ENCODE peak calls at places on chromosomes 6 and 20, in six cellular contexts. D is IMR-90, V is mesenchymal stem cell, P is neuronal stem cell, C is H1, I is H9. K is an unnamed sample.

GRCh38 chr6:163401039-163401885 is 13.3 kb upstream of the QKI start:
- DNase-seq in D (no peak), V (no peak), P (no peak), C (no peak), I (no peak), K (no peak)

GRCh38 chr6:136962661-136963060 is 40.6 kb downstream of the SLC35D3 start:
- DNase-seq in D (no peak), V (peak), P (no peak), C (no peak), I (peak), K (peak)

GRCh38 chr6:51029576-51029975 is 210.9 kb downstream of the TFAP2B start:
- DNase-seq in D (no peak), V (no peak), P (no peak), C (no peak), I (no peak), K (no peak)

GRCh38 chr6:38117281-38117680 is 297.8 kb downstream of the ZFAND3 start:
- DNase-seq in D (peak), V (no peak), P (no peak), C (no peak), I (no peak), K (no peak)

GRCh38 chr6:45423901-45424627 is 46.3 kb upstream of the SUPT3H start:
- DNase-seq in D (no peak), V (peak), P (peak), C (no peak), I (peak), K (peak)

GRCh38 chr20:63183422-63184146 is 32.3 kb downstream of the YTHDF1 start:
- DNase-seq in D (no peak), V (peak), P (peak), C (no peak), I (peak), K (peak)

GRCh38 chr6:118725944-118726343 is 74.6 kb upstream of the CEP85L start:
- DNase-seq in D (no peak), V (no peak), P (no peak), C (no peak), I (no peak), K (peak)

GRCh38 chr20:17890330-17890729 is 78.3 kb downstream of the SNX5 start:
- DNase-seq in D (no peak), V (no peak), P (no peak), C (no peak), I (no peak), K (no peak)

GRCh38 chr20:5136096-5136495 is 9.3 kb downstream of the CDS2 start:
- DNase-seq in D (no peak), V (no peak), P (no peak), C (no peak), I (no peak), K (peak)

GRCh38 chr6:12911387-12911960 is 194.9 kb downstream of the PHACTR1 start:
- DNase-seq in D (peak), V (peak), P (no peak), C (no peak), I (no peak), K (peak)

GRCh38 chr20:56989516-56989915 is 276.9 kb downstream of the BMP7 start:
- DNase-seq in D (no peak), V (no peak), P (no peak), C (no peak), I (no peak), K (no peak)

GRCh38 chr20:986733-987355 is 15.3 kb downstream of the RSPO4 start:
- DNase-seq in D (no peak), V (no peak), P (no peak), C (no peak), I (no peak), K (peak)

GRCh38 chr6:83265384-83265783 is 72.2 kb downstream of the RWDD2A start:
- DNase-seq in D (peak), V (peak), P (no peak), C (no peak), I (no peak), K (no peak)

GRCh38 chr20:33667245-33668086 is 723 bp downstream of the ACTL10 start:
- DNase-seq in D (peak), V (no peak), P (no peak), C (no peak), I (peak), K (peak)

GRCh38 chr6:4614637-4615036 is 161.6 kb upstream of the CDYL start:
- DNase-seq in D (no peak), V (no peak), P (no peak), C (no peak), I (no peak), K (no peak)

GRCh38 chr6:4611441-4612129 is 164.6 kb upstream of the CDYL start:
- DNase-seq in D (no peak), V (peak), P (no peak), C (no peak), I (no peak), K (no peak)

GRCh38 chr6:4612636-4613171 is 163.5 kb upstream of the CDYL start:
- DNase-seq in D (peak), V (peak), P (no peak), C (no peak), I (no peak), K (no peak)

GRCh38 chr6:4613795-4614194 is 162.4 kb upstream of the CDYL start:
- DNase-seq in D (no peak), V (no peak), P (no peak), C (no peak), I (no peak), K (no peak)

DNA sequence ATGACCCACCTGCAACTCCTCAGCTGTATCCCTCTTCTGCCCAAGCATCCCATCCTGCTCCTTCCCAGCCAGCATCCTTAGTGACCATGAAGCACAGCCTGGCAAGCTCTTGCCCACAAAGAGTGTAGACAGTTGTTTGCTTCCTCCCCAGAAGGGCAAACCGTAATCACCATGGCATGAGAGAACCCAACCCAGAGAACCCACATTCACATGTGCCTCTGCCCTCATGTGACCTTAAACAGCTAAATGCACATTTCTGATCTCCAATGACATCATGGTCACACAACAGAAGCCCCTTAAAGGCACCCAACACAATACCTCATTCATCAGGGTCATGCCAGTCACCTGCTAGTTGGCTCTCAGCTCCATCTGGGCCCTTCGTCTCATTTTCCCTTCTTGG is 162.8 kb upstream of the CDYL start:
- DNase-seq in D (no peak), V (no peak), P (no peak), C (no peak), I (no peak), K (no peak)
- H2BK15ac ChIP-seq in D (no peak), V (no peak), P (no peak), C (no peak), I (no peak), K (no peak)

DNA sequence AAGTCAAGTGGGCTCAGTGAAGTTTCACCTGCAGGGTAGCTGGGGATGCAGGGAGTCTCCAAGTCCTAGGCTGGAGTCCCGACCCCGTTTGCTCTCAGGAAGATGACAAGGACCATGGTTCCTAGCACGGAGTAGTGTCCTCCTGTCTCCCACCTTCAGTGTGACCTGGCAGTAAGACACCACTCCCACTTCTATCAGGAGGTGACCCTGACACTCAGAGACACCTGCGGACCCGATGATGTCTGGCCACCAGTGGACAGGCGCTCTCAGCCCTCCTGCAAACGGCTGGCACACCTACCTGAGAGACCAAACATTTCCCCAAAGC is 1.1 kb downstream of the SOD2 start:
- DNase-seq in D (no peak), V (peak), P (no peak), C (no peak), I (no peak), K (peak)
- H3K9ac ChIP-seq in D (peak), V (peak), P (peak), C (no peak), I (peak), K (peak)

DNA sequence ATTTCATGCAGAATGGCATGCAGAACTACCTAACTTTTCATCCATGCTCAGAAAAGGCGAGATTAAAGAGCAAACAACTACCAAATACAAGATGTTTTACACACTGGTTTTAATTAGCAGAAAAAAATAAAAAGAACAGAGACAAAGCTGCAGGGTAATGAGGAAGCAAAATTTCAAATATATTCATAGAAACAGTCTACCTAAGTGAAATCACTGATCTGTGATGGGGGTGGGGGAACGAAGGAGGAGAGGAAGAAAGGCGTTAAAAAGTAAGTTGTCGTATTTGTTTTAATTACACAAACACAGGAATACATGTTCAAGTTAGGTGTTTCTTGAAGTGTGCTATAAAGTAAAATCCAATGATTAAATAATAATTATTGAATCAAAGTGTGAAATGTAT is 42.1 kb downstream of the MAP3K7 start:
- DNase-seq in D (no peak), V (no peak), P (no peak), C (no peak), I (no peak), K (no peak)
- H2BK15ac ChIP-seq in D (no peak), V (no peak), P (no peak), C (no peak), I (no peak), K (no peak)

DNA sequence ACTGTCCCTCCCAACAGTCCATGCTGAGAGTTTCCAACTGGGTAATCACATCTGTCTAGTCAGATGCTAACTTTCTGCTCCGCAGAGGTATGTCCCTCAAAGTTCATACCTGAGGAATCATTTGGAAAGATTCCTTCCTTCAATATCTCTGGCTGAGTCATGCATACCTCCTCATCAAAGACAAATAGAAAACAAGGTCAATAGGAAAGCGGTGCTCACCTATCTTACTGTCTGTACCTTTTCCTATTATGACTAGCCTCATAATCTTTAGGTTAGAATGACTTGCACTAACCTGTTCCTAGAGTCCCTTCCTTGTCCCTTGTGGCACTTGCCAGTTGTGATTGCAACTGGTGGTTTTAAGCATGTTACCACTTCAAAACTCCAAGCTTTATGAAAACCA is 78.2 kb upstream of the PTPRK start:
- DNase-seq in D (no peak), V (no peak), P (no peak), C (no peak), I (no peak), K (peak)
- H3K9ac ChIP-seq in D (no peak), V (no peak), P (no peak), C (no peak), I (no peak), K (no peak)

DNA sequence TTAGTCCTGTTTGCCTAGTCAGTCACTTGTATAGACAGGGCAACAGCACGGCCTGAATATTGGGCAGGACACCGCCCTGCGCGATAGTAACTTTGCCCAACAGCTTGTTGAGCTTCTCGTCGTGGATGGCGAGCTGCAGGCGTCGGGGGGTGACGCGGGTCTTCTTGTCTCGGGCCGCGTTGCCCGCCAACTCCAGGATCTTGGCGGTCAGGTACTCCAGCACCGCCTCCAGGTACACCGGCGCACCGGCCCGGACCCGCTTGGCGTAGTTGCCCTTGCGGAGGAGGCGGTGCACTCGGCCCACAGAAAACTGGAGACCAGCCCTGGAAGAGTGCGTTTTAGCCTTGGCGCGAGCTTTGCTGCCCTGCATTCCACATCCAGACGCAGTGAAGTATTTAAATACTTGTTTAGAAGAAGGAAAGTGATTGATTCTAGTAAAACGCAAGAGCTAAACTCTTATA is 92.8 kb upstream of the BTN3A2 start:
- DNase-seq in D (no peak), V (no peak), P (peak), C (no peak), I (peak), K (peak)
- H2BK15ac ChIP-seq in D (peak), V (no peak), P (no peak), C (peak), I (no peak), K (no peak)

GRCh38 chr6:141451176-141451507 is 681.6 kb upstream of the GJE1 start:
- DNase-seq in D (no peak), V (no peak), P (no peak), C (no peak), I (no peak), K (peak)
- H3K9ac ChIP-seq in D (peak), V (peak), P (no peak), C (no peak), I (no peak), K (no peak)

DNA sequence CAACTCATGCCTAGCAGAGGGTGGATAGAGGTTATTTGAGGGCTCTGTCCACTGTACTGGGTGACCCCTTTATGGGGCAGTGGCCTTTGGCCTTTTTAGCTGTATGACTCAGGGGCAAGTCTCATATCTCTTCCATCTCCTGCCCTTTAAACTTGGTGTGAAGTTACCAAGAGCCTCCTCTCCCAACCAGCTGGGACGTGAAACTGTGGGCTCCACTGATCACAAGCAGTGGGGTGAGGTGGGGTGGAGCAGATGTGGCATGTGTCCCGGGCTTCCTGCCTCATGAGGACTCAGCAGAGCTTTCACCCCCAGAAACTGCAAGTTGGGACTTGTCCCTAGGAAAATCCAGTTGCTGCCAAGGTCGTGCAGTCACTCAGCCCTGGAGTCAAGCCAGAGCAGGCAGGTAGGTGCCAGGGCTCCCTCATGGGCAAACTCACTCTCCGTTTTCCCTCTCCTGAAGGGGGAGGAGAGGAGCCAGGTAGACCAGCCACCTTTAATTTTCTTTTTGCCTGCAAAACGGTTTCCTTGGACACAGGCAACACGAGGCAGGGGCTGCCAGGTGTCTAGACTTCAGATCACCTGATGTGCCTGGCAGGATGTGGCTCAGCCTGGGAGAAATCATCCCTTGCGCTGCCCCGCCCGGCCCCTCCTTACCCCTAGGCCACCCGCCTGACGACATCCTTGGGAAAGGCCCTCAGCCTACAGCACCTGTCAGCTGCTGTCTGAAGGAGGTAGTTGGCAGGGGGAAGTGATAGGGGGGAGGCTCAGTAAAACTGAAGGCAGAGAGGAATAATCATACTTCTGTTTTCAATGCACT is 4.0 kb downstream of the CDKN1A start:
- DNase-seq in D (no peak), V (peak), P (no peak), C (no peak), I (peak), K (peak)
- H2BK15ac ChIP-seq in D (no peak), V (no peak), P (no peak), C (no peak), I (no peak), K (no peak)

GRCh38 chr6:166348305-166348949 is 6.1 kb upstream of the SFT2D1 start:
- DNase-seq in D (no peak), V (peak), P (no peak), C (no peak), I (no peak), K (no peak)

GRCh38 chr6:166344240-166344639 is 1.9 kb upstream of the SFT2D1 start:
- DNase-seq in D (no peak), V (no peak), P (no peak), C (no peak), I (no peak), K (peak)

GRCh38 chr6:166346995-166347394 is 4.7 kb upstream of the SFT2D1 start:
- DNase-seq in D (no peak), V (no peak), P (no peak), C (no peak), I (no peak), K (no peak)

GRCh38 chr6:166343157-166343502 is 785 bp upstream of the SFT2D1 start:
- DNase-seq in D (no peak), V (no peak), P (no peak), C (no peak), I (no peak), K (no peak)

GRCh38 chr6:166346449-166346848 is 4.1 kb upstream of the SFT2D1 start:
- DNase-seq in D (no peak), V (no peak), P (no peak), C (no peak), I (no peak), K (no peak)
- H3K9ac ChIP-seq in D (no peak), V (no peak), P (no peak), C (no peak), I (no peak), K (no peak)

GRCh38 chr20:50347568-50347981 is 156.9 kb downstream of the CEBPB start:
- DNase-seq in D (no peak), V (no peak), P (no peak), C (no peak), I (no peak), K (no peak)

GRCh38 chr20:50343490-50344179 is 153.0 kb downstream of the CEBPB start:
- DNase-seq in D (no peak), V (no peak), P (no peak), C (no peak), I (no peak), K (no peak)

GRCh38 chr20:50346372-50347347 is 156.0 kb downstream of the CEBPB start:
- DNase-seq in D (peak), V (peak), P (no peak), C (no peak), I (no peak), K (no peak)

GRCh38 chr20:50344232-50345071 is 153.8 kb downstream of the CEBPB start:
- DNase-seq in D (no peak), V (no peak), P (no peak), C (no peak), I (peak), K (peak)

GRCh38 chr20:50345712-50346371 is 155.2 kb downstream of the CEBPB start:
- DNase-seq in D (no peak), V (no peak), P (no peak), C (no peak), I (no peak), K (no peak)
- H2BK15ac ChIP-seq in D (peak), V (peak), P (peak), C (no peak), I (no peak), K (no peak)

DNA sequence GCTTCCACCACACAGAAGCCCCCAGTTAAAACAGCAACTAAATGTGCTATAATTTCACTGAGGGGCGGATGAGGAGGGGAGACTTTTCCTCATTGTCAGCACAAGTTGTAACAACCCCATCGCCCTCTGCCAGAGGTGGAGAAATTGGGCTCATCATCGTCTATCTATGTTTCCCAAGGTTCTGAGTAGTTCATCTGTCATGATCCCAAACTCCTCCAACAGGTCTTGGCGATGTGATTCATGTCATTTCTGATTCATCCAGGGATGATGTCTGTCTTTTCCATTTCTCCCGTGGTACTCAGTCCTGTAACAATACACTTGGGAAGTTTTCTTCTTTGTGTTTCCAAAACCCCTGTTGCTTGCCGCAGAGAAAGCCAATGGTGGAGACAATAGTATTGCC is 51.0 kb downstream of the TFAP2A start:
- DNase-seq in D (no peak), V (no peak), P (no peak), C (no peak), I (no peak), K (no peak)
- H3K9ac ChIP-seq in D (no peak), V (no peak), P (no peak), C (no peak), I (no peak), K (no peak)